ENCODE peak calls at places on chromosomes 3 and 15, in four cellular contexts. Q, K, F and Z are unnamed samples.

GRCh38 chr3:46926039-46926438 is 48.5 kb downstream of the PTH1R start:
- DNase-seq in F (peak; percentile 69), Q (no peak), K (no peak), Z (no peak)

GRCh38 chr3:165549665-165550064 is 287.6 kb downstream of the BCHE start:
- DNase-seq in K (no peak), Q (no peak), F (no peak), Z (no peak)

GRCh38 chr3:71728632-71729342 is 3.6 kb upstream of the EIF4E3 start:
- DNase-seq in Q (peak; percentile 75), K (no peak), F (no peak), Z (no peak)

GRCh38 chr3:186417791-186418190 is 55.8 kb upstream of the DGKG start:
- DNase-seq in Q (no peak), F (no peak), K (peak; percentile 80), Z (peak; percentile 33)

GRCh38 chr3:122975163-122975923 is 52.2 kb downstream of the SEMA5B start:
- DNase-seq in F (no peak), K (peak; percentile 94), Q (no peak), Z (no peak)

GRCh38 chr3:127750226-127751031 is 71.9 kb downstream of the MGLL start:
- DNase-seq in Q (no peak), F (peak; percentile 61), K (peak; percentile 84), Z (no peak)

GRCh38 chr3:184631339-184631965 is 69.9 kb downstream of the EPHB3 start:
- DNase-seq in K (no peak), Q (no peak), F (no peak), Z (no peak)

GRCh38 chr3:88141458-88142083 is 8.2 kb upstream of the C3orf38 start:
- DNase-seq in K (no peak), F (no peak), Q (no peak), Z (no peak)

GRCh38 chr3:182445576-182445975 is 347.7 kb upstream of the ATP11B start:
- DNase-seq in Q (no peak), K (no peak), F (no peak), Z (no peak)

GRCh38 chr3:72015463-72015862 is 230.5 kb upstream of the PROK2 start:
- DNase-seq in K (no peak), F (no peak), Q (no peak), Z (no peak)

GRCh38 chr3:171058058-171058457 is 31.5 kb upstream of the SLC2A2 start:
- DNase-seq in F (no peak), K (no peak), Q (no peak), Z (no peak)

GRCh38 chr3:15315003-15315402 is 17.4 kb downstream of the SH3BP5 start:
- DNase-seq in F (no peak), Q (no peak), K (no peak), Z (no peak)

GRCh38 chr15:64009798-64010241 is 36.5 kb downstream of the DAPK2 start:
- DNase-seq in Q (no peak), K (peak; percentile 60), F (no peak), Z (no peak)

GRCh38 chr3:124318650-124319049 is 326.7 kb upstream of the ROPN1 start:
- DNase-seq in K (no peak), F (no peak), Q (no peak), Z (no peak)

GRCh38 chr3:119796785-119797184 is 14.9 kb downstream of the NR1I2 start:
- DNase-seq in Q (no peak), K (no peak), F (no peak), Z (no peak)

GRCh38 chr15:27495963-27496459 is 525.0 kb downstream of the GABRG3 start:
- DNase-seq in K (no peak), Q (no peak), F (no peak), Z (no peak)